ENCODE peak calls at places on chromosomes 5 and 9, in four cellular contexts. T, E, Z and K are unnamed samples.

GRCh38 chr9:115008536-115008935 is 78.1 kb upstream of the TNFSF8 start:
- DNase-seq in T (no peak), E (no peak), Z (no peak), K (peak)

GRCh38 chr9:122143296-122143695 is 16.3 kb downstream of the NDUFA8 start:
- DNase-seq in T (no peak), E (no peak), Z (no peak), K (no peak)

GRCh38 chr5:116494784-116495480 is 79.7 kb downstream of the SEMA6A start:
- DNase-seq in T (no peak), E (no peak), Z (no peak), K (no peak)

GRCh38 chr5:71932649-71933338 is 174.5 kb upstream of the MAP1B start:
- DNase-seq in T (no peak), E (no peak), Z (no peak), K (no peak)

GRCh38 chr5:79850941-79851693 is 139.9 kb downstream of the MTX3 start:
- DNase-seq in T (no peak), E (no peak), Z (no peak), K (no peak)

GRCh38 chr5:114910727-114911126 is 259.0 kb downstream of the TRIM36 start:
- DNase-seq in T (no peak), E (no peak), Z (no peak), K (no peak)

GRCh38 chr5:132083065-132083678 is 9.6 kb downstream of the CSF2 start:
- DNase-seq in T (no peak), E (no peak), Z (no peak), K (peak)

GRCh38 chr9:126440042-126440441 is 113.4 kb downstream of the MVB12B start:
- DNase-seq in T (no peak), E (no peak), Z (no peak), K (no peak)

GRCh38 chr9:69420611-69421270 is 95.7 kb downstream of the ENTREP1 start:
- DNase-seq in T (no peak), E (no peak), Z (no peak), K (no peak)

GRCh38 chr9:37476930-37477329 is 8.8 kb upstream of the POLR1E start:
- DNase-seq in T (no peak), E (no peak), Z (no peak), K (no peak)

GRCh38 chr9:116175616-116176015 is 22.0 kb downstream of the PAPPA start:
- DNase-seq in T (no peak), E (no peak), Z (no peak), K (no peak)

GRCh38 chr5:2797981-2798380 is 46.5 kb upstream of the IRX2 start:
- DNase-seq in T (no peak), E (no peak), Z (no peak), K (no peak)

GRCh38 chr5:145975361-145976066 is 39.1 kb downstream of the SH3RF2 start:
- DNase-seq in T (no peak), E (no peak), Z (no peak), K (no peak)

GRCh38 chr5:151780348-151780747 is 8.6 kb downstream of the G3BP1 start:
- DNase-seq in T (no peak), E (no peak), Z (no peak), K (no peak)

GRCh38 chr5:30324083-30324482 is 869.4 kb upstream of the CDH6 start:
- DNase-seq in T (no peak), E (no peak), Z (no peak), K (no peak)

GRCh38 chr9:16833285-16833684 is 37.2 kb downstream of the BNC2 start:
- DNase-seq in T (no peak), E (no peak), Z (no peak), K (no peak)

GRCh38 chr9:68847765-68848164 is 142.7 kb downstream of the PIP5K1B start:
- DNase-seq in T (no peak), E (peak), Z (no peak), K (no peak)

GRCh38 chr9:32942755-32943460 is 58.5 kb downstream of the APTX start:
- DNase-seq in T (no peak), E (no peak), Z (no peak), K (no peak)

GRCh38 chr9:97510797-97511761 is 9.6 kb downstream of the TMOD1 start:
- DNase-seq in T (no peak), E (peak), Z (peak), K (peak)

GRCh38 chr9:137833721-137834613 is 43.6 kb upstream of the CACNA1B start:
- DNase-seq in T (no peak), E (no peak), Z (no peak), K (no peak)

GRCh38 chr5:120228262-120229031 is 235.7 kb upstream of the PRR16 start:
- DNase-seq in T (no peak), E (no peak), Z (no peak), K (no peak)

GRCh38 chr9:23120630-23121029 is 674.0 kb downstream of the DMRTA1 start:
- DNase-seq in T (no peak), E (no peak), Z (no peak), K (no peak)

GRCh38 chr5:87589587-87589986 is 176.9 kb upstream of the CCNH start:
- DNase-seq in T (no peak), E (no peak), Z (no peak), K (no peak)

GRCh38 chr5:1479581-1480188 is 34.4 kb upstream of the SLC6A3 start:
- DNase-seq in T (no peak), E (peak), Z (peak), K (peak)

GRCh38 chr5:134647750-134648424 is 698 bp upstream of the SEC24A start:
- DNase-seq in T (no peak), E (peak), Z (peak), K (peak)

GRCh38 chr9:97109194-97109811 is 70.4 kb upstream of the CTSV start:
- DNase-seq in T (peak), E (peak), Z (peak), K (peak)

GRCh38 chr9:135989722-135990467 is 28.7 kb upstream of the UBAC1 start:
- DNase-seq in T (peak), E (no peak), Z (no peak), K (peak)

GRCh38 chr9:27861887-27862286 is 288.6 kb upstream of the C9orf72 start:
- DNase-seq in T (no peak), E (no peak), Z (no peak), K (no peak)

GRCh38 chr9:101514056-101514455 is 19.6 kb upstream of the RNF20 start:
- DNase-seq in T (no peak), E (no peak), Z (no peak), K (no peak)

GRCh38 chr5:139385061-139385889 is 2.2 kb upstream of the SLC23A1 start:
- DNase-seq in T (no peak), E (peak), Z (no peak), K (no peak)

GRCh38 chr5:172800088-172800551 is 29.1 kb upstream of the DUSP1 start:
- DNase-seq in T (no peak), E (no peak), Z (no peak), K (no peak)

DNA sequence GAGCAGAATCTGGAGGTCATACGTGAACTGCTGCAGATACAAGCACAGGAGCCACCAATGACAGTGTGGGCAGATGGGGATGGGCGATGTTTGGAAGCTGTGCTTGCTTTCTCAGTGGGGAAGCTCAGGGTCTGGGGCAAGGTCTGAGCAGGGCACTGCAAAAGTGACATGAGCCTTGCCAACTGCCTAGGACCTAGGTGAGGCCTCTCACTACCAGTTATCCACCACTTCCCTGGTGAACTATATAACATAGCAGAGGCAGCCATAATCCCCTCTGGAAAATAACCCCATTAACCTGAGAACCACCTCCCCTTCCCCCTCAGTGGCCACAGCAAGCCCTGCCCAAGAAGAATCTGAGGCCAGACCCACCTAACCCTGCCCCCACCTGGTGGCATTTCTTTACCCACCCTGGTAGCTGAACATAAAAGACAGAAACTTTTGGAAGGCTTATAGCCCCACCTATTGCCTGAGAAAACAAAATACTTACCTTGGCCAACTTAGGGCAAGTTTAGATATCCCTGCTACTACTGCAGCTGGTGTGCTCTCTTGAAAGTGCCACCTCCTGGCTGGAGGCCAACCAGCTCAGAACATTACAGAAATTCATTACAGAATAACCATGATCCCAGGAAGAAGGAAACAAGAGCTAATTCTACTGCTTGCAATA is 18.8 kb upstream of the SPEF2 start:
- DNase-seq in T (no peak), E (no peak), Z (no peak), K (no peak)
- TF ChIP-seq CTCF in T (no peak), E (no peak), Z (no peak), K (no peak)

DNA sequence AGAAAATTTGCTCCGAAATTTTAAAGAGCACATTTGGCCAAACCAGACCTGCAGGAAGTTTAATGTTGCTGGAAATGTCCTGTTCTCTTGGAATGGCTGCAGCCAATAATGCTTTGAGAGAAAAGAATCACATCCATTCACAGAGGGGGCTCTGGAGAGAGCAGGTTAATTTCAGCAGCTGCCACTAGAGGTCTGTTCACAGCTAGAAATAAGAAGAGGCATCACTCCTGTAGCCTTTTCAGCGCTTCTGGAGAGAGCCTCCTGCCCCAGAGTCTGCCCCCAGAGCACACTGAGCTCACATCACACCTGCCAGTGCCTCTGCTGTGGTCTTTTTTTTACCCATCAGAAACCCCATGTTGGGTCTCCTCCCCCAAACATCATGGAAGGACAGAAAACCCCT is 124.8 kb upstream of the RAD23B start:
- DNase-seq in T (no peak), E (peak), Z (no peak), K (peak)
- TF ChIP-seq CTCF in T (peak), E (peak), Z (peak), K (peak)

DNA sequence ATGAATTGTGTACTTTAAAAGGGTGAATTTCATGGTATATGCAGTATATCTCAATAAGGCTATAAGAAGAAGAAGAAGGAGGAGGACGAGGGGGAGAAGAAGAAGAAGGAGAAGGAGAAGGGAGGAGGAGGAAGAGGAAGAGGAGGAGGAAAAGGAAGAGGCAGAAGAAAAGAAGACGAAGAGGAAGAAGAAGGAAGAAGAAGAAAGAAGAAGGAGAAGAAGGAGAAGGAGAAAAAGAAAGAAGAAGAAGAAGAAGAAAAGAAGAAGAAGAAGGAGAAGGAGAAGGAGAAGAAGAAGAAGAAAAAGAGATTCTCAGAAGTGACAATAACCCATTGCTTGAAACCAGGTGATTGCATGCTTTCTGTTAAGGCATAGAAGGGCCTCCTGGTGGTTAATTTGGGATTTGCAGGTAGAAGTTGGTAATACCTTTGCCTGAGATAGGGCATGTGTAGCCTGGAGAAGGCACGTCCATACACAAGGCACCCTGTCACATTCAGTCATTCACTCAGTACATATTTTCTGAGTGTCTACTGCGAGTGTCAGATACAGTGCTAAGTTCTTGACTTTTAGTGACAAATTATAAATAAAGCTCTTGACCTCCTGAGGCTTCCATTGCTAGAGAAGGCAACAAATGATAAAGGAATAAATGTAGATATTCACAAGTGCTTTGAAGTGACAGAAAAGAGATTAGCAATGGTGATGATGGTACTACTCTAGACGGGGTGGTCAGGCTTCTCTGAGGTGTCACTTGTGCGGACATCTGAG is 231.3 kb downstream of the NPR3 start:
- DNase-seq in T (no peak), E (peak), Z (peak), K (peak)
- TF ChIP-seq CTCF in T (no peak), E (peak), Z (peak), K (peak)

DNA sequence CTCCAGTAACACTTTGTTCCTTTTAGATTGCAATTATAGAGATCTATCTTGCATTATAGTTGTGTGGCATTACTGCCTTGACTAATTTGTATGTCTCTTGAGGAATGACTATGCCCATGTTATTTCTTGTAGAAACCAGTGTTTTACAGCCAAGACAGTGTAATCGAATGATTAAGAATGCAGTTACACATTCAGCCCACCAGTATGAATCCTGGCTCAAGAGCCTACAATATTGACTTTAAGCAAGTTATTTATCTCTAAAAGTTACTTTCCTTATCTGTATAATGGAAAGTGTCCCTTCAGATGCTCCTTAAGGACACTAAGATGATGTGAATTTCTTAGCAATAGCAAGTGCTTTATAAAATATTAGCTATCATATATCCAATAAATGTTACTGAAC is 9.7 kb upstream of the SNX24 start:
- DNase-seq in T (no peak), E (no peak), Z (no peak), K (no peak)
- TF ChIP-seq CTCF in T (no peak), E (no peak), Z (no peak), K (no peak)